ENCODE peak calls at places on chromosomes 3 and 15, in six cellular contexts. Z, F, S, D, M and A are unnamed samples.

GRCh38 chr3:128237348-128238099 is 84.2 kb downstream of the EEFSEC start:
- DNase-seq in Z (no peak), F (no peak), S (no peak), D (no peak), M (no peak), A (no peak)

GRCh38 chr3:163315786-163316185 is 1762.5 kb downstream of the SI start:
- DNase-seq in Z (no peak), F (peak; percentile 22), S (no peak), D (no peak), M (no peak), A (no peak)

GRCh38 chr15:91926871-91927270 is 73.4 kb downstream of the SLCO3A1 start:
- DNase-seq in Z (no peak), F (no peak), S (peak; percentile 16), D (no peak), M (no peak), A (no peak)

GRCh38 chr3:185932213-185932612 is 5.6 kb downstream of the TRA2B start:
- DNase-seq in Z (no peak), F (no peak), S (peak; percentile 23), D (no peak), M (no peak), A (no peak)

GRCh38 chr15:70799667-70800450 is 36.5 kb upstream of the UACA start:
- DNase-seq in Z (no peak), F (peak; percentile 94), S (peak; percentile 99), D (peak; percentile 74), M (no peak), A (peak; percentile 97)

GRCh38 chr15:82951472-82952155 is 906 bp downstream of the HOMER2 start:
- DNase-seq in Z (no peak), F (no peak), S (no peak), D (no peak), M (no peak), A (no peak)

GRCh38 chr15:94029495-94029894 is 201.9 kb upstream of the MCTP2 start:
- DNase-seq in Z (no peak), F (no peak), S (peak; percentile 83), D (no peak), M (no peak), A (no peak)

GRCh38 chr3:140365872-140366697 is 311.8 kb upstream of the TRIM42 start:
- DNase-seq in Z (no peak), F (no peak), S (no peak), D (no peak), M (no peak), A (no peak)

GRCh38 chr3:187497037-187497436 is 128.9 kb downstream of the RTP4 start:
- DNase-seq in Z (no peak), F (no peak), S (no peak), D (no peak), M (no peak), A (no peak)

GRCh38 chr3:53180305-53181023 is 19.5 kb downstream of the PRKCD start:
- DNase-seq in Z (no peak), F (no peak), S (no peak), D (peak; percentile 28), M (peak; percentile 84), A (no peak)

GRCh38 chr3:37949866-37950265 is 40.7 kb upstream of the VILL start:
- DNase-seq in Z (no peak), F (peak; percentile 47), S (peak; percentile 68), D (no peak), M (no peak), A (no peak)

GRCh38 chr3:140334530-140334929 is 343.3 kb upstream of the TRIM42 start:
- DNase-seq in Z (no peak), F (no peak), S (no peak), D (no peak), M (no peak), A (no peak)

GRCh38 chr15:100515758-100516157 is 13.0 kb downstream of the CERS3 start:
- DNase-seq in Z (no peak), F (no peak), S (no peak), D (no peak), M (no peak), A (no peak)

GRCh38 chr3:46017720-46018119 is 9.6 kb downstream of the XCR1 start:
- DNase-seq in Z (no peak), F (no peak), S (peak; percentile 3), D (peak; percentile 41), M (no peak), A (no peak)

GRCh38 chr3:126528800-126529541 is 5.0 kb downstream of the CHST13 start:
- DNase-seq in Z (no peak), F (no peak), S (no peak), D (no peak), M (no peak), A (no peak)

GRCh38 chr3:161266731-161267150 is 45.6 kb downstream of the NMD3 start:
- DNase-seq in Z (no peak), F (peak; percentile 68), S (peak; percentile 87), D (no peak), M (no peak), A (peak; percentile 74)

GRCh38 chr3:150787741-150788370 is 24.9 kb upstream of the SIAH2 start:
- DNase-seq in Z (peak; percentile 69), F (peak; percentile 64), S (peak; percentile 64), D (peak; percentile 87), M (peak; percentile 93), A (no peak)

DNA sequence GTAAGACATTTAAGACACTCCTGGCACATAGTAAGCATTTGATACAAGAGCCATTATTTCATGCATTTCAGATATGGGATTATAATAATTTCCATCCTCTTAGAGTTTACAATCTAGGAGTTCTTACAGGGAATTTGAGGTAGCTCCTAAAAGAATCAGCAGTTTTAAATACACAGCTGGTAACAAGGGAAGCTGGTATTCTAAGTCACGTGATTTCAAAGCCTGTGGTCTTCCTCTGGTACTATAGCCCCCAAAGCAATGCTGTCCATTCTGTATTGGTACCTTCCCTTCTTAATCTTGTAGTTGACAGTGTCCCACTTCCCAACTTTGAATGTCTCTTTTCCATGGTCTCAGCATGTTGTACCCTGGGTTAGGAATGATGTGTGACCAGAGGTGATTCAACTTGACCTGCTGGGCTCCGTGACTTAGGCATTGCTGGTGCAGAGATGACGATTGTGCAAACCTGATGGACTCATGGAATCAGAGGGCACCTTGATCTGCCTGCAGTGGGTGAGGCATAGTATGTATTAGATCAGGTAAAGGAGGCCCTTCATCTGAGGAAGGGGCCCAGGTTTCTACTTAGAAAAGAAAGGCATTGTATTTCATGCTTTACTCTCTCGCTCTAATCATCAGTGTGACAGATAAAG is 122.9 kb downstream of the AKAP13 start:
- DNase-seq in Z (no peak), F (no peak), S (no peak), D (no peak), M (no peak), A (no peak)
- H3K36me3 ChIP-seq in Z (no peaks in the 10 kb centered on the region), F (no peaks in the 10 kb centered on the region), S (no peaks in the 10 kb centered on the region), D (no peaks in the 10 kb centered on the region), M (no peaks in the 10 kb centered on the region), A (no peaks in the 10 kb centered on the region)

DNA sequence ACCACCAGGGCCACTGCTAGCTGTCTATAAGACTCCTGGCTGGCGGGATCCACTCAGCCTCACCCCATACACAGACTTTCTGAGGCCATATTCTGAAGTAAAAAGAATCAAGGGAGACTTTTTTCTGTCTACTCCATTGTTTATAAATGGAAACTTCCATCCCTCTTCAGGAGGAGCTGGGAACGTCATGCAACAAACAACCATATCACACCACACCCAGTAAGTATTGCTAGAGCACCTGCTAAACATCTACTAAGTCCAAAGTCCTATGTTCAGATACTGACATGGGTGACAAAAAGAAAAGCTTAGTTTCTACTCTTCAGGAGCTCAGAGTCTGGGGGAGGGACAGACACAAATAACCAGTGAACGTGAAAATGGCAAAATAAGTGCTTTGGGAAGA is 324.8 kb upstream of the ONECUT1 start:
- DNase-seq in Z (no peak), F (no peak), S (no peak), D (no peak), M (no peak), A (no peak)
- TF ChIP-seq CTCF in Z (no peak), F (no peak), S (no peak), D (no peak), M (no peak), A (no peak)

GRCh38 chr15:45641374-45641778 is 6.5 kb downstream of the SQOR start:
- DNase-seq in Z (no peak), F (peak; percentile 80), S (peak; percentile 72), D (peak; percentile 64), M (peak; percentile 75), A (peak; percentile 86)
- H3K4me3 ChIP-seq in Z (no peak overlapping the region), F (no peak overlapping the region), S (no peak overlapping the region), D (no peak overlapping the region), M (peak overlapping the region; percentile 29), A (no peak overlapping the region)

GRCh38 chr3:196932600-196932999 is 9.7 kb downstream of the NCBP2 start:
- DNase-seq in Z (no peak), F (no peak), S (no peak), D (no peak), M (no peak), A (no peak)
- H3K36me3 ChIP-seq in Z (peaks cover 40% of the 10 kb centered on the region), F (peaks cover 72% of the 10 kb centered on the region), S (peaks cover 5% of the 10 kb centered on the region), D (peaks cover 49% of the 10 kb centered on the region), M (peaks cover 76% of the 10 kb centered on the region), A (peaks cover 13% of the 10 kb centered on the region)

GRCh38 chr3:50611464-50612233 is at the start of gene CISH:
- DNase-seq in Z (no peak), F (peak; percentile 90), S (peak; percentile 88), D (peak; percentile 98), M (peak; percentile 97), A (peak; percentile 67)
- TF ChIP-seq CTCF in Z (peak; percentile 44), F (peak; percentile 70), S (peak; percentile 30), D (no peak), M (no peak), A (peak; percentile 60)

GRCh38 chr3:106006571-106006970 is 137.8 kb upstream of the CBLB start:
- DNase-seq in Z (no peak), F (no peak), S (peak; percentile 28), D (no peak), M (no peak), A (no peak)

GRCh38 chr3:106013971-106014370 is 145.2 kb upstream of the CBLB start:
- DNase-seq in Z (no peak), F (peak; percentile 89), S (peak; percentile 95), D (no peak), M (no peak), A (peak; percentile 93)

GRCh38 chr3:106014518-106014917 is 145.7 kb upstream of the CBLB start:
- DNase-seq in Z (no peak), F (no peak), S (no peak), D (no peak), M (no peak), A (no peak)

GRCh38 chr3:106007512-106007911 is 138.7 kb upstream of the CBLB start:
- DNase-seq in Z (no peak), F (no peak), S (no peak), D (no peak), M (no peak), A (no peak)

DNA sequence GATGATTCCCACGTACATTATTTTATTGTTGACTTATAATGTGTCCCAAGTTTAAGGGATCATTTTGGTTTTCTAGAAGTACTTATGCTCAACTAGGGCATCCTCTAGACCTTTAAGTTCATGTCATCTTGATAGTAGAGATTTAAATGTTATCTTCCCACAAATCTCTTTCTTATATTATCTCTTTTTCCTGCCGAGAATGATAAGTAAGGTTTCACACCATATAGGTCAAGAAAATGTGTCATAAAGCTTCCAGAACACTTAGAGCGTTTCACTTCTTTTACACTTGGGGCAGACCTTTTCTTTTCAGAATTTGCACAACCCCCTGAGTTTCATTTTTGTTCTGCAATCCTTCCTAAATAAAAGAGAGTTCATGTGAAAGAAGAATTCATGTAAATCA is 142.0 kb upstream of the CBLB start:
- DNase-seq in Z (no peak), F (no peak), S (no peak), D (no peak), M (no peak), A (no peak)
- H3K4me3 ChIP-seq in Z (no peak overlapping the region), F (no peak overlapping the region), S (no peak overlapping the region), D (no peak overlapping the region), M (no peak overlapping the region), A (no peak overlapping the region)

GRCh38 chr15:66718220-66718988 is 16.4 kb downstream of the SMAD6 start:
- DNase-seq in Z (no peak), F (no peak), S (no peak), D (no peak), M (no peak), A (no peak)
- H3K36me3 ChIP-seq in Z (no peaks in the 10 kb centered on the region), F (peaks cover 5% of the 10 kb centered on the region), S (peaks cover 5% of the 10 kb centered on the region), D (peaks cover 17% of the 10 kb centered on the region), M (no peaks in the 10 kb centered on the region), A (peaks cover 26% of the 10 kb centered on the region)

GRCh38 chr3:192212335-192212734 is 515.0 kb downstream of the FGF12 start:
- DNase-seq in Z (no peak), F (no peak), S (no peak), D (no peak), M (no peak), A (no peak)
- TF ChIP-seq CTCF in Z (peak; percentile 40), F (peak; percentile 7), S (no peak), D (no peak), M (no peak), A (no peak)